ENCODE peak calls at places on chromosomes 1 and 21, in five cellular contexts. K is AG10803, H is GM06990, A is sigmoid colon, Z is AG04450. P is an unnamed sample.

GRCh38 chr1:76933847-76934657 is 66.8 kb downstream of the ST6GALNAC5 start:
- DNase-seq in A (no peak), K (no peak), Z (no peak), H (no peak), P (no peak)

GRCh38 chr1:51926171-51926812 is 47.8 kb upstream of the NRDC start:
- DNase-seq in Z (no peak), A (no peak), H (no peak), K (peak), P (no peak)

GRCh38 chr1:43034195-43034658 is 75.6 kb upstream of the SLC2A1 start:
- DNase-seq in H (no peak), Z (no peak), A (no peak), K (no peak), P (no peak)

GRCh38 chr1:87176514-87176913 is 152.2 kb upstream of the LMO4 start:
- DNase-seq in Z (no peak), A (no peak), H (no peak), K (no peak), P (no peak)

GRCh38 chr1:186046437-186047233 is 312.4 kb downstream of the HMCN1 start:
- DNase-seq in A (no peak), K (no peak), Z (no peak), H (no peak), P (no peak)

GRCh38 chr1:186819140-186819539 is 9.6 kb upstream of the PLA2G4A start:
- DNase-seq in Z (peak), K (peak), A (no peak), H (no peak), P (no peak)

GRCh38 chr1:162003825-162004205 is 19.9 kb downstream of the OLFML2B start:
- DNase-seq in H (no peak), K (peak), Z (peak), A (no peak), P (peak)

GRCh38 chr1:47755368-47755990 is 241.7 kb downstream of the TRABD2B start:
- DNase-seq in H (no peak), A (no peak), K (no peak), Z (no peak), P (no peak)

GRCh38 chr21:44299085-44299457 is 782 bp upstream of the PFKL start:
- DNase-seq in Z (no peak), H (no peak), A (no peak), K (peak), P (no peak)

GRCh38 chr1:9542425-9542824 is 3.2 kb downstream of the SLC25A33 start:
- DNase-seq in A (peak), H (no peak), Z (no peak), K (peak), P (no peak)

GRCh38 chr1:21574464-21575151 is 65.4 kb downstream of the ALPL start:
- DNase-seq in A (no peak), Z (no peak), H (no peak), K (peak), P (no peak)

GRCh38 chr1:206809504-206810084 is 37.3 kb upstream of the IL10 start:
- DNase-seq in K (peak), A (no peak), H (no peak), Z (no peak), P (no peak)

GRCh38 chr1:150484861-150485260 is 2.4 kb upstream of the TARS2 start:
- DNase-seq in Z (no peak), K (peak), H (no peak), A (no peak), P (no peak)
- TF ChIP-seq CTCF in Z (peak), K (peak), H (peak), A (no peak), P (peak)

DNA sequence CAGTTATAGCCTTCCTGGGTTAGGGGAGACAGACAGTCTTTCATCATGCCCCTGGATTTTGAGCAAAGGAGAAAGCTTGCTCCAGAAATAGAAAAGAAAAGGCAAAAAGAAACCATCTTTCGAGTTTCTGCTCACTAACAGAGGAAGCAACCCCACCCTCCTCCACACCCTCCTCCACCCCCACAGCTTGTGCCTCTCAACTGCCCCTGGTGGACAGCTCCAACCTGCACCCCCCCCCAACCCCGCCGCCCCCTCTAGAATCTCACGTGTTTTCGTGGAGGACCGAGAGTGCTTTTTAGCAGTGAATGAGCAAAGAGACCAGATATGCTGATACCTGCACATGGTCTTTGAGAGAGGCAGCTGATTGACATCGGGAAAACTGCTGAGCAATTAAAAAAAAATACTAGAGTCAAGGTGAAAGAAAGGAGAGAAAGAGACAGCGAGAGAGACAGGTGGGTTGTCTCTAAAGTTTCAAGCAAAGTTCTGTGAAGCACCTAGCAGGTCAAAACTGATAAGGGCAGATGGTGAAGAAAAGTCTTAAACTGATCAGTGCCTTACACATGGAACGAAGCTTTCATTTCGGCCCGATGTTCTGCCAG is 358.3 kb downstream of the KIF26B start:
- DNase-seq in H (peak), Z (no peak), A (no peak), K (peak), P (no peak)
- TF ChIP-seq CTCF in H (peak), Z (peak), A (no peak), K (peak), P (peak)

DNA sequence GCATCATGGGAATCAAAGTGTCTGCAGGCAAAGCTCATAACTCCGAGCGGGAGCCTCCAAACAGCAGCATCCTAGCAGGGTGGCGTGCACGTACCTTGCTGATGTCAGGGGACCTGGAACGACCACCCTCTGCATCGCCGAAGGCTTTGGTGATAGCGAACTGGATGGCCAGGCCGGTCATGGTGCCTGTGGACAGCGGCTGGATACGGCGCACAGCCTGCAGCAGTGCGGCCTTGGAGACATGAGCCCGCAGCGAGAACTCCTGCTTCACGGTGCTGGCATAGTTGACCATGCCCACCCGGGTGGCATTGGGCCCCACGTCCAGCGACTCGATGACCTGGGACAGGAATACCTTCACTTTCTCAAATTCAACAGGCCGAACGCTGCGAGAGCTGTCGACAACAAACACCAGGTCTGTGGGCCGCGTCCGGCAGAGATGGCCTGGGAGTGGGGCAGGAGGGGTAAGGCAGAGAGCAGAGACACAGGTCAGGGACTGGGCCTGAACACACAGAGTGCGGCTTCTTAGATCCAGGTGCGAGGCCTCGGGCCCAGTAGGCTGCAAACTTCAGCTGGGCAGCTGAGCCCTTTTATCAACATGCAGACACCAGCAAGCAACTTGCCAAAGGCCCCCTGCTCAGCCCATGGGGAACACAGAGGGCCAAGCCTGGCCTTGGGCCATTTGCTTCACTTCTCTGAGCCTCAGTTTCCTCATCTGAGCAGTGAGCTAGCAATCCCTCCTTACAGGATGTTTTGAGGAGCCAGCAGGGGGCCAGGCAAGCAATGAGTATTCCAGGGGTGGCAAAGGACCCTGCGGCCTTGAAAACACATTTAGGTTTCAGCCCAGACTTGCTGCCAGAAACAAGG is 1.8 kb downstream of the MATN1 start:
- DNase-seq in K (no peak), H (no peak), A (no peak), Z (no peak), P (no peak)
- TF ChIP-seq CTCF in K (no peak), H (peak), A (no peak), Z (no peak), P (peak)

DNA sequence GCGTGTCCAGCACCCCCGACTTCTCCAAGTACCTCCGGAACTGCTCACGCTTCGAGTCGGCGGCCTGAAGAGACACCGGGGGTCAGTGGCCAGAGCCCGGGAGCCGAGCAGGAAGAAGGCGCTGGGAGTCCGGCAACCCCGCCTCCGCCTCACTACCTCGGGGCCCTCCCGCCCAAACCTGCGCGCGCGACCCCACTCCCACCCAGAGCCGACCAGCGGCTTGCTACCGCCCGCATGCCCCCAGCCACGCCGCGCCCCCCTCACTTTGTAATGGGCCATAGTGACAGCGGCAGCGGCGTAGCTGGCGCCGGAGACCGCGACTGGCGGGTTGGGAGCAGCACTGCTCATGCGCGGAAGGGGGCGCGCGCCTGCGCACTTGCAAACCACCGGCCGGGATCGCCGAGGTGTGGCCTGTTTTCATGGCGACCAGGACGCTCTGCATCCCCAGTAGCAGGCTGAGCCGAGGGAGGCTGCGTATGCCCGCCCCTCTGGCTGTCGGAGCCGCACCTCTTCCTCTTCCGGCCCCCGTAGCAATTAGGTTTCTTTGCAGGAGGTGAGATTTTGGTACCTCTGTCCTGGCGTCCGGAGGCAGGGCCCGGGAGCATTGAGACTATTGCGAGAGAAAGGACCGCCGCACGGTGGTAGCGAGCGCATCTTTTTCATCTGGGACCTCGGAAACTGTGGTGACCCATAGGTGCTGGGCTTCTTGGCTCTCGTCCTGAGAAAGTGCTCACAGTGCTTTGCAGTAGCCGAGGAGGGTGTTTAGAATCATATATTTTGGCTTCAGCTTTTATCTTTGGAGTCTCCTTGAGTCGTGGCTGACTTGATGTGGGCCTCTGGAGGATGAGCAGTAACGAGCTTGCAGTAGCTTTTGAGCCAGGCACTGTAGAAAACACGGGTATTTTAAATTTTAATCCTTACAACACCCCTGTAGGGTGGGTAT is at the start of gene MYCBP:
- DNase-seq in A (peak), H (peak), K (peak), Z (peak), P (no peak)
- TF ChIP-seq CTCF in A (no peak), H (no peak), K (no peak), Z (peak), P (no peak)